ENCODE peak calls at places on chromosomes 4 and X, in ten cellular contexts. A, T, U, E, L, H, W, G, K and R are unnamed samples. For H3K9me3, the result is how much of the 10 kb centered on the place peaks cover.

GRCh38 chrX:13597928-13598327 is 28.5 kb downstream of the EGFL6 start:
- DNase-seq in A (no peak), T (no peak), U (peak), E (no peak), L (peak), H (no peak), W (peak), G (peak), K (no peak), R (no peak)

GRCh38 chrX:149131780-149132179 is 373.3 kb downstream of the IDS start:
- DNase-seq in A (no peak), T (no peak), U (no peak), E (no peak), L (no peak), H (no peak), W (no peak), G (no peak), K (no peak), R (no peak)

GRCh38 chr4:40264497-40264896 is 67.7 kb downstream of the RHOH start:
- DNase-seq in A (no peak), T (no peak), U (peak), E (no peak), L (peak), H (no peak), W (peak), G (peak), K (no peak), R (peak)

GRCh38 chr4:76974150-76974549 is 24.6 kb downstream of the SEPTIN11 start:
- DNase-seq in A (no peak), T (no peak), U (no peak), E (no peak), L (no peak), H (no peak), W (no peak), G (no peak), K (no peak), R (no peak)

GRCh38 chr4:119542575-119542974 is 86.0 kb downstream of the PDE5A start:
- DNase-seq in A (no peak), T (no peak), U (no peak), E (no peak), L (no peak), H (no peak), W (no peak), G (no peak), K (no peak), R (no peak)

GRCh38 chr4:110231869-110232268 is 33.5 kb upstream of the ELOVL6 start:
- DNase-seq in A (no peak), T (no peak), U (no peak), E (no peak), L (no peak), H (no peak), W (no peak), G (no peak), K (no peak), R (peak)

GRCh38 chr4:31692407-31692940 is 972.3 kb downstream of the PCDH7 start:
- DNase-seq in A (peak), T (no peak), U (no peak), E (no peak), L (peak), H (no peak), W (peak), G (no peak), K (no peak), R (no peak)

GRCh38 chrX:129748265-129748664 is 9.5 kb downstream of the XPNPEP2 start:
- DNase-seq in A (peak), T (no peak), U (no peak), E (no peak), L (peak), H (no peak), W (peak), G (peak), K (no peak), R (no peak)

GRCh38 chrX:135170877-135171519 is at the start of gene CT55:
- DNase-seq in A (no peak), T (no peak), U (no peak), E (no peak), L (no peak), H (no peak), W (no peak), G (no peak), K (no peak), R (no peak)

GRCh38 chr4:33400504-33400903 is 2680.3 kb downstream of the PCDH7 start:
- DNase-seq in A (no peak), T (no peak), U (no peak), E (no peak), L (no peak), H (no peak), W (no peak), G (no peak), K (no peak), R (no peak)

GRCh38 chr4:146165840-146166239 is 9.7 kb upstream of the LSM6 start:
- DNase-seq in A (no peak), T (no peak), U (no peak), E (no peak), L (peak), H (no peak), W (peak), G (peak), K (no peak), R (no peak)

GRCh38 chr4:11446156-11446811 is 17.6 kb upstream of the HS3ST1 start:
- DNase-seq in A (no peak), T (no peak), U (no peak), E (no peak), L (peak), H (no peak), W (peak), G (peak), K (no peak), R (peak)

GRCh38 chr4:25367004-25367621 is 9.9 kb upstream of the ANAPC4 start:
- DNase-seq in A (no peak), T (peak), U (no peak), E (no peak), L (peak), H (no peak), W (peak), G (peak), K (no peak), R (peak)

GRCh38 chrX:129732857-129733256 is 5.9 kb upstream of the XPNPEP2 start:
- DNase-seq in A (no peak), T (no peak), U (no peak), E (no peak), L (no peak), H (no peak), W (no peak), G (no peak), K (no peak), R (no peak)

GRCh38 chr4:89765966-89766365 is 71.0 kb downstream of the SNCA start:
- DNase-seq in A (peak), T (no peak), U (peak), E (no peak), L (peak), H (no peak), W (peak), G (peak), K (no peak), R (no peak)

GRCh38 chrX:72101597-72102037 is 30.1 kb downstream of the RTL5 start:
- DNase-seq in A (no peak), T (peak), U (no peak), E (no peak), L (no peak), H (no peak), W (no peak), G (no peak), K (no peak), R (no peak)

GRCh38 chr4:17347445-17347844 is 164.4 kb downstream of the QDPR start:
- DNase-seq in A (no peak), T (peak), U (peak), E (no peak), L (peak), H (no peak), W (peak), G (peak), K (no peak), R (peak)

DNA sequence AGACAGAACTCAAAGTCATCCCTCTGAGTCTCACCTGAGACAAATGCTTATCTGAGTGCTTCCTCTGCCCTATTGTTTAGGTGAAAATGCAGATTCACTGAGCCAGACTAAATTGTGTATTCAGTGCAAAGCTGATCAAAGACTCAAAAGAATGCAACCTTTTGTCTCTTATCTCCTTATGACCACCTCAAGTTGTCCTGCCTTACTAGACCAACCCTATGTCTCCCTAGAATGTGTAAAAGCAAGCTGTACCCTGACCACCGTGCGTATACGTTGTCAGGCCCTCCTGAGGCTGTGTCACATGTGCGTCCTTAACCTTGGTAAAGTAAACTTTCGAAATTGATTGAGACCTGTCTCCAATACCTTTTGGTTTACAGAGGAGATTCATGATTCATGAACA is 63.6 kb upstream of the SH3RF1 start:
- DNase-seq in A (no peak), T (no peak), U (no peak), E (no peak), L (no peak), H (no peak), W (no peak), G (no peak), K (no peak), R (no peak)
- H3K9me3 ChIP-seq in A (under half), T (under half), U (under half), E (under half), L (under half), H (under half), W (under half), G (under half), K (under half), R (under half)

GRCh38 chr4:52657630-52658501 is 1.2 kb downstream of the USP46 start:
- DNase-seq in A (peak), T (peak), U (peak), E (peak), L (peak), H (no peak), W (peak), G (peak), K (no peak), R (peak)
- H3K9me3 ChIP-seq in A (under half), T (under half), U (under half), E (under half), L (under half), H (under half), W (under half), G (under half), K (under half), R (under half)

DNA sequence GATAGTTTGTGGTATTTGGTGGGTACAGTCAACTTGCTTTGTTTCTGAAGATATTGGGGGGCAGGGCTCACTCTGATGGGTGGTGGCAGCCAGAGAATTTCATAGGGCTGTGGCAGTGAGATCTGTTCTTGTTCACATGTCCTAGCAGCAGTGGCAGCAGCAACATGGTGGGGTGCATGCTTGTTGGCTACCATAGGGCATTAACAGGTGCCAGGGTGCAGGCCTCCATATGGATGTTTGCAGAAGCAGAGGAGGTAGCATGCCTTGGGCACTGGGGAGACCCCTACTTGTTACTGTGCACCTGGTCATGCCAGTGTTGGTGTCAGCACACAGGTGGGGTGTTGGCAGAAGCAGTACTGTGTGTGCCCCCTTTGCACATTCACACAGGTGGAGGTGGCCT is 96.3 kb upstream of the ZC4H2 start:
- DNase-seq in A (no peak), T (no peak), U (no peak), E (no peak), L (no peak), H (no peak), W (no peak), G (no peak), K (no peak), R (no peak)
- H3K9me3 ChIP-seq in A (under half), T (under half), U (under half), E (under half), L (under half), H (under half), W (under half), G (under half), K (under half), R (under half)

GRCh38 chr4:124591646-124592045 is 120.9 kb downstream of the ANKRD50 start:
- DNase-seq in A (no peak), T (no peak), U (no peak), E (no peak), L (no peak), H (no peak), W (no peak), G (no peak), K (no peak), R (peak)

GRCh38 chr4:124594945-124595344 is 117.6 kb downstream of the ANKRD50 start:
- DNase-seq in A (no peak), T (no peak), U (no peak), E (no peak), L (no peak), H (no peak), W (no peak), G (no peak), K (no peak), R (no peak)

DNA sequence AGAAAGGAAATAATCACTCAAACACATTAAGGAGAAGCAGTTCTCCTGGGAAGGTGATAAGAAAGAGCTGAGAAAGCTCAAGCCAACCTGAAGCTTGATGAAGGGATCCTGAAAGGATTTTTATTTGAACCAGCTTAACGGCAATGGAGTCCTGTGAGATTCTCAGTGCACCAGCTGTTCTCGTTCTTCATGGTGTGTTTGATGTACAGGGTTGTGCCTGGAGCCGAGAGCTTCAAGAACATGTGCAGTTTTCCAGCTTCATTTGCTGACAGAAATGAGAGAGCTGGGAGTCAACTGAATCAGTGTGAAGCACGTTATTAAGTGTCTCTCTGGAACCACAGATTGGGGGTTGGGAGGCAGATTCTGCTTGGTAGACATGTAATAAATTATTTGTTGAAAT is 115.7 kb downstream of the ANKRD50 start:
- DNase-seq in A (no peak), T (no peak), U (no peak), E (no peak), L (no peak), H (no peak), W (no peak), G (no peak), K (no peak), R (no peak)
- H3K9me3 ChIP-seq in A (under half), T (under half), U (under half), E (under half), L (under half), H (under half), W (under half), G (under half), K (under half), R (under half)

GRCh38 chr4:139458543-139458942 is 4.6 kb downstream of the RAB33B start:
- DNase-seq in A (no peak), T (no peak), U (no peak), E (no peak), L (no peak), H (no peak), W (no peak), G (no peak), K (no peak), R (no peak)
- H3K9me3 ChIP-seq in A (under half), T (under half), U (under half), E (under half), L (under half), H (under half), W (under half), G (under half), K (under half), R (under half)